ENCODE peak calls at places on chromosomes 13 and 19, in seven cellular contexts. D, N, C, T, U, G and V are unnamed samples.

GRCh38 chr19:33459220-33459619 is 62.4 kb downstream of the PEPD start:
- DNase-seq in C (no peak), U (no peak), D (no peak), T (no peak), G (no peak), N (no peak), V (no peak)

GRCh38 chr19:46654621-46655152 is 6.3 kb downstream of the DACT3 start:
- DNase-seq in U (no peak), G (no peak), C (no peak), N (no peak), D (no peak), T (no peak), V (no peak)

GRCh38 chr13:45781553-45782326 is 69.8 kb downstream of the SIAH3 start:
- DNase-seq in G (no peak), N (no peak), D (peak; percentile 56), C (no peak), U (no peak), T (peak; percentile 96), V (no peak)

GRCh38 chr13:76019421-76020044 is 383.4 kb downstream of the LMO7 start:
- DNase-seq in T (no peak), G (peak; percentile 11), C (no peak), N (no peak), U (no peak), D (peak; percentile 22), V (peak; percentile 28)

GRCh38 chr13:108734676-108735075 is 105.3 kb downstream of the MYO16 start:
- DNase-seq in U (no peak), N (no peak), T (no peak), D (no peak), G (no peak), C (no peak), V (peak; percentile 43)

GRCh38 chr19:45231891-45232290 is 13.3 kb downstream of the EXOC3L2 start:
- DNase-seq in T (no peak), N (no peak), G (no peak), D (no peak), U (no peak), C (no peak), V (no peak)

GRCh38 chr19:45917421-45918091 is 3.0 kb upstream of the NANOS2 start:
- DNase-seq in U (no peak), C (no peak), N (no peak), D (no peak), T (no peak), G (no peak), V (no peak)

GRCh38 chr13:94674609-94675348 is 37.6 kb downstream of the SOX21 start:
- DNase-seq in D (peak; percentile 43), G (peak; percentile 60), C (peak; percentile 36), U (peak; percentile 38), N (no peak), T (peak; percentile 87), V (peak; percentile 54)

GRCh38 chr19:407501-408440 is 1.2 kb downstream of the C2CD4C start:
- DNase-seq in G (no peak), N (no peak), C (no peak), T (no peak), U (no peak), D (no peak), V (no peak)